ENCODE peak calls at places on chromosome 1, in nine cellular contexts. K is GM12864, H is progenitor cell of endocrine pancreas, Q is dorsolateral prefrontal cortex, R is thoracic aorta, D is GM20000, I is HepG2, Z is cardiac fibroblast, N is IMR-90. W is an unnamed sample.

GRCh38 chr1:78005755-78006154 is 1.0 kb downstream of the DNAJB4 start:
- DNase-seq in N (peak; percentile 94), Q (no peak), K (no peak), Z (peak; percentile 95), H (no peak), D (no peak), R (no peak), I (peak; percentile 64), W (no peak)

GRCh38 chr1:235935506-235936224 is 69.0 kb upstream of the LYST start:
- DNase-seq in Z (no peak), H (no peak), R (no peak), K (no peak), Q (no peak), D (no peak), I (no peak), N (no peak), W (no peak)

GRCh38 chr1:183467687-183468086 is 4.6 kb upstream of the SMG7 start:
- DNase-seq in D (no peak), N (no peak), R (no peak), Z (no peak), Q (no peak), I (peak; percentile 38), K (no peak), H (no peak), W (no peak)

GRCh38 chr1:83515566-83516169 is 483.3 kb downstream of the TTLL7 start:
- DNase-seq in N (no peak), D (no peak), H (no peak), Q (no peak), K (no peak), I (no peak), R (no peak), Z (no peak), W (no peak)

GRCh38 chr1:178533547-178533946 is 20.6 kb downstream of the TEX35 start:
- DNase-seq in N (no peak), H (no peak), Q (no peak), I (no peak), Z (no peak), D (no peak), K (no peak), R (no peak), W (no peak)

GRCh38 chr1:184685116-184685515 is 69.5 kb downstream of the EDEM3 start:
- DNase-seq in R (no peak), I (no peak), N (no peak), D (no peak), Z (no peak), K (peak; percentile 57), Q (no peak), H (no peak), W (no peak)

GRCh38 chr1:70970407-70970806 is 77.2 kb downstream of the PTGER3 start:
- DNase-seq in H (no peak), Q (no peak), D (no peak), I (no peak), R (no peak), N (no peak), K (no peak), Z (no peak), W (no peak)

GRCh38 chr1:224733021-224733911 is 117.1 kb downstream of the CNIH3 start:
- DNase-seq in D (peak; percentile 64), R (no peak), I (peak; percentile 9), H (no peak), Z (peak; percentile 47), K (no peak), Q (no peak), N (peak; percentile 25), W (no peak)

GRCh38 chr1:100879422-100879821 is 15.2 kb downstream of the EXTL2 start:
- DNase-seq in N (no peak), D (no peak), R (no peak), K (no peak), I (no peak), Q (no peak), H (no peak), Z (no peak), W (no peak)

GRCh38 chr1:100881687-100882086 is 13.0 kb downstream of the EXTL2 start:
- DNase-seq in D (no peak), H (no peak), Q (no peak), Z (no peak), K (no peak), I (no peak), N (no peak), R (no peak), W (no peak)

GRCh38 chr1:100882622-100883186 is 11.9 kb downstream of the EXTL2 start:
- DNase-seq in N (no peak), I (no peak), K (no peak), R (no peak), Q (no peak), D (no peak), Z (no peak), H (no peak), W (no peak)

GRCh38 chr1:100883963-100884362 is 10.7 kb downstream of the EXTL2 start:
- DNase-seq in Z (peak; percentile 57), K (no peak), N (peak; percentile 71), Q (no peak), I (peak; percentile 28), H (no peak), R (no peak), D (no peak), W (no peak)
- TF ChIP-seq CTCF in Z (peak; percentile 16), K (no peak), N (peak; percentile 21), Q (no peak), I (no peak), H (no peak), R (no peak), D (no peak), W (no peak)

GRCh38 chr1:115139381-115139780 is 50.1 kb upstream of the TSPAN2 start:
- DNase-seq in Z (no peak), R (no peak), N (no peak), D (no peak), K (no peak), H (no peak), Q (no peak), I (no peak), W (no peak)

GRCh38 chr1:115137191-115137590 is 47.9 kb upstream of the TSPAN2 start:
- DNase-seq in H (no peak), R (no peak), K (no peak), N (no peak), D (no peak), Q (no peak), Z (no peak), I (no peak), W (no peak)

GRCh38 chr1:115140442-115141144 is 51.3 kb upstream of the TSPAN2 start:
- DNase-seq in D (no peak), Q (no peak), H (no peak), R (no peak), Z (no peak), N (no peak), I (no peak), K (no peak), W (no peak)

GRCh38 chr1:115138271-115138670 is 49.0 kb upstream of the TSPAN2 start:
- DNase-seq in N (no peak), D (no peak), Q (no peak), K (no peak), H (no peak), I (no peak), R (no peak), Z (no peak), W (no peak)

GRCh38 chr1:115138973-115139372 is 49.7 kb upstream of the TSPAN2 start:
- DNase-seq in Q (peak; percentile 63), I (peak; percentile 63), D (peak; percentile 73), N (peak; percentile 94), R (peak; percentile 68), H (peak; percentile 77), K (peak; percentile 5), Z (peak; percentile 97), W (peak; percentile 62)
- TF ChIP-seq CTCF in Q (peak; percentile 88), I (peak; percentile 95), D (peak; percentile 84), N (peak; percentile 98), R (peak; percentile 91), H (peak; percentile 96), K (peak; percentile 89), Z (peak; percentile 95), W (peak; percentile 53)

GRCh38 chr1:55898191-55898590 is 681.2 kb downstream of the PLPP3 start:
- DNase-seq in H (no peak), R (no peak), I (peak; percentile 5), Z (peak; percentile 90), D (no peak), K (no peak), N (peak; percentile 89), Q (no peak), W (no peak)

GRCh38 chr1:55896210-55896609 is 681.0 kb upstream of the USP24 start:
- DNase-seq in D (no peak), Q (no peak), K (no peak), I (no peak), R (no peak), N (no peak), Z (no peak), H (no peak), W (no peak)

GRCh38 chr1:55888685-55889317 is 673.6 kb upstream of the USP24 start:
- DNase-seq in Z (no peak), I (no peak), N (no peak), R (no peak), D (no peak), Q (no peak), K (no peak), H (no peak), W (no peak)

GRCh38 chr1:55894521-55894920 is 679.4 kb upstream of the USP24 start:
- DNase-seq in N (peak; percentile 35), K (no peak), R (no peak), I (no peak), Q (no peak), Z (peak; percentile 79), H (no peak), D (no peak), W (no peak)

DNA sequence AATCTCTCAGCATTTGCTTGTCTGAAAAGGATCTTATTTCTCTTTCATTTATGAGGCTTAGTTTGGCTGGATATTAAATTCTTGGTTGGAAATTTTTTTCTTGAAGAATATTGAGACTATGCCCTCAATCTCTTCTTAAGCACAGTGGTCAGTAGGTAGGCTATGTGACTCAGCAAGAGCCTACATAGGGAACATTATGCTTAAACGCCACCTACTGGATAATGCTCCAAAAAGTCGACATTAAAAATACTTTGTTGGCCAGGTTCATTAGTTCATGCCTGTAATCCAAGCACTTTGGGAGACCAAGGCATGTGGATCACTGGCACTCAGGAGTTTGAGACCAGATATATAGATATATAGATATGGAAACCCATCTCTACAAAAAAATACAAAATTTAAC is 678.0 kb upstream of the USP24 start:
- DNase-seq in K (peak; percentile 3), Z (peak; percentile 70), D (peak; percentile 15), I (peak; percentile 59), N (peak; percentile 61), H (no peak), R (no peak), Q (no peak), W (no peak)
- TF ChIP-seq CTCF in K (peak; percentile 47), Z (peak; percentile 24), D (peak; percentile 32), I (peak; percentile 63), N (peak; percentile 38), H (peak; percentile 34), R (no peak), Q (no peak), W (no peak)

GRCh38 chr1:21904725-21905520 is 32.2 kb downstream of the HSPG2 start:
- DNase-seq in N (peak; percentile 90), I (no peak), R (peak; percentile 61), D (no peak), K (no peak), Q (no peak), H (no peak), Z (peak; percentile 97), W (no peak)

GRCh38 chr1:21903638-21904474 is 33.3 kb downstream of the HSPG2 start:
- DNase-seq in Z (no peak), K (no peak), Q (no peak), H (no peak), I (no peak), N (no peak), R (no peak), D (no peak), W (no peak)

GRCh38 chr1:21906173-21907078 is 30.7 kb downstream of the HSPG2 start:
- DNase-seq in Z (peak; percentile 94), R (peak; percentile 76), Q (no peak), K (no peak), H (no peak), D (no peak), N (peak; percentile 34), I (no peak), W (no peak)

GRCh38 chr1:21902378-21903012 is 34.6 kb downstream of the HSPG2 start:
- DNase-seq in D (no peak), K (no peak), Q (no peak), R (no peak), H (no peak), I (no peak), N (no peak), Z (no peak), W (no peak)

GRCh38 chr1:21904475-21904724 is 32.7 kb downstream of the HSPG2 start:
- DNase-seq in D (no peak), N (no peak), Q (no peak), K (no peak), I (no peak), R (no peak), H (no peak), Z (no peak), W (no peak)
- TF ChIP-seq CTCF in D (no peak), N (no peak), Q (no peak), K (no peak), I (no peak), R (no peak), H (no peak), Z (no peak), W (no peak)